ENCODE peak calls at places on chromosomes 12 and 14, in nine cellular contexts. L, B, O, D, F, S, H, G and W are unnamed samples.

GRCh38 chr14:104878582-104878981 is 13.5 kb downstream of the CEP170B start:
- DNase-seq in H (no peak), S (no peak), F (no peak), B (no peak), D (no peak), L (no peak), G (no peak), O (no peak), W (no peak)

GRCh38 chr12:12467701-12468218 is 94.9 kb downstream of the DUSP16 start:
- DNase-seq in B (peak; percentile 43), S (no peak), O (no peak), G (peak; percentile 13), H (no peak), L (peak; percentile 66), D (no peak), F (no peak), W (no peak)

GRCh38 chr12:8950287-8950574 is 786 bp upstream of the M6PR start:
- DNase-seq in H (no peak), G (no peak), L (no peak), S (no peak), B (no peak), D (no peak), F (no peak), O (no peak), W (no peak)

GRCh38 chr14:103118019-103118662 is 5.1 kb upstream of the TNFAIP2 start:
- DNase-seq in S (peak; percentile 89), B (peak; percentile 70), F (no peak), O (peak; percentile 64), L (no peak), H (no peak), G (no peak), D (peak; percentile 62), W (peak; percentile 65)

GRCh38 chr12:76706099-76706498 is 57.8 kb upstream of the ZDHHC17 start:
- DNase-seq in O (peak; percentile 35), B (no peak), F (peak; percentile 58), H (no peak), D (no peak), S (no peak), L (no peak), G (no peak), W (no peak)

GRCh38 chr12:109830718-109831117 is 2.5 kb downstream of the TRPV4 start:
- DNase-seq in G (no peak), O (no peak), B (no peak), F (no peak), H (no peak), S (no peak), D (no peak), L (no peak), W (no peak)

GRCh38 chr14:105414456-105415371 is 4.9 kb upstream of the MTA1 start:
- DNase-seq in L (peak; percentile 79), O (peak; percentile 66), S (peak; percentile 88), B (peak; percentile 68), F (peak; percentile 42), G (peak; percentile 76), D (peak; percentile 40), H (peak; percentile 61), W (peak; percentile 88)

GRCh38 chr12:89783321-89784060 is 74.9 kb upstream of the ATP2B1 start:
- DNase-seq in G (no peak), F (peak; percentile 28), L (no peak), D (peak; percentile 21), O (peak; percentile 57), S (peak; percentile 14), H (no peak), B (no peak), W (peak; percentile 76)

GRCh38 chr12:57101892-57102695 is 9.1 kb downstream of the STAT6 start:
- DNase-seq in F (peak; percentile 79), L (no peak), B (no peak), D (peak; percentile 63), H (no peak), G (no peak), O (no peak), S (no peak), W (no peak)

GRCh38 chr12:87491089-87491488 is 538.1 kb downstream of the C12orf50 start:
- DNase-seq in G (no peak), S (no peak), L (no peak), D (no peak), O (no peak), B (no peak), H (no peak), F (no peak), W (no peak)

GRCh38 chr14:70654609-70655008 is 12.9 kb downstream of the TTC9 start:
- DNase-seq in B (no peak), H (no peak), D (no peak), O (no peak), F (no peak), L (no peak), G (no peak), S (no peak), W (no peak)

GRCh38 chr14:68358978-68359861 is 433.6 kb downstream of the ZFP36L1 start:
- DNase-seq in S (no peak), B (peak; percentile 46), F (no peak), H (no peak), L (no peak), O (no peak), G (no peak), D (no peak), W (peak; percentile 94)

GRCh38 chr12:130640496-130640895 is 75.6 kb downstream of the RIMBP2 start:
- DNase-seq in F (no peak), B (no peak), G (no peak), H (no peak), S (no peak), O (no peak), D (no peak), L (no peak), W (no peak)

GRCh38 chr12:33752854-33753253 is 269.4 kb upstream of the ALG10 start:
- DNase-seq in L (no peak), F (peak; percentile 72), O (no peak), D (no peak), G (no peak), B (no peak), H (no peak), S (no peak), W (peak; percentile 1)

GRCh38 chr12:49636574-49636973 is 13.2 kb downstream of the PRPF40B start:
- DNase-seq in F (no peak), S (no peak), B (no peak), D (no peak), G (no peak), O (no peak), L (no peak), H (no peak), W (no peak)

GRCh38 chr14:100246809-100247428 is 8.0 kb downstream of the YY1 start:
- DNase-seq in O (peak; percentile 49), F (peak; percentile 58), G (peak; percentile 47), H (peak; percentile 43), S (no peak), L (no peak), B (no peak), D (peak; percentile 48), W (peak; percentile 84)

GRCh38 chr12:31369712-31370521 is 44.0 kb upstream of the SINHCAF start:
- DNase-seq in F (no peak), L (no peak), D (peak; percentile 68), B (peak; percentile 16), G (peak; percentile 54), H (peak; percentile 32), S (peak; percentile 61), O (peak; percentile 75), W (peak; percentile 89)

GRCh38 chr14:61025239-61026223 is 44.5 kb downstream of the SLC38A6 start:
- DNase-seq in L (peak; percentile 57), G (peak; percentile 92), H (peak; percentile 47), O (peak; percentile 85), F (peak; percentile 80), D (peak; percentile 60), S (peak; percentile 26), B (peak; percentile 47), W (peak; percentile 82)

GRCh38 chr12:50928392-50928791 is 24.0 kb upstream of the HIGD1C start:
- DNase-seq in L (no peak), D (no peak), F (no peak), O (no peak), B (no peak), H (no peak), S (no peak), G (no peak), W (no peak)

GRCh38 chr12:76055393-76055792 is 23.8 kb upstream of the PHLDA1 start:
- DNase-seq in F (no peak), B (no peak), D (no peak), H (no peak), O (no peak), S (no peak), L (no peak), G (no peak), W (no peak)

GRCh38 chr12:64916431-64916830 is 92.0 kb downstream of the TBC1D30 start:
- DNase-seq in G (no peak), L (no peak), O (no peak), F (no peak), H (no peak), B (no peak), D (no peak), S (no peak), W (no peak)

GRCh38 chr14:100902792-100903191 is 730 bp downstream of the RTL1 start:
- DNase-seq in O (no peak), H (no peak), S (no peak), G (no peak), L (no peak), B (no peak), F (no peak), D (no peak), W (no peak)

GRCh38 chr12:43550831-43551270 is 1.2 kb downstream of the ADAMTS20 start:
- DNase-seq in S (no peak), F (no peak), L (no peak), D (no peak), O (no peak), G (no peak), B (no peak), H (peak; percentile 5), W (peak; percentile 65)

GRCh38 chr14:97851438-97851995 is 1054.3 kb downstream of the VRK1 start:
- DNase-seq in D (no peak), S (no peak), O (no peak), H (no peak), G (peak; percentile 88), B (no peak), L (no peak), F (no peak), W (no peak)

GRCh38 chr14:72608391-72609204 is 285.3 kb downstream of the DPF3 start:
- DNase-seq in O (peak; percentile 85), H (no peak), S (no peak), L (no peak), D (peak; percentile 12), G (no peak), B (no peak), F (peak; percentile 97), W (no peak)

GRCh38 chr12:92064420-92064819 is 81.2 kb downstream of the BTG1 start:
- DNase-seq in G (peak; percentile 13), D (no peak), B (no peak), F (peak; percentile 24), H (no peak), O (no peak), L (no peak), S (no peak), W (peak; percentile 24)

GRCh38 chr14:91339606-91340369 is 77.8 kb downstream of the CCDC88C start:
- DNase-seq in F (no peak), O (no peak), L (no peak), G (no peak), B (no peak), S (no peak), D (no peak), H (no peak), W (peak; percentile 69)

GRCh38 chr12:50803230-50803629 is 39.3 kb downstream of the ATF1 start:
- DNase-seq in S (no peak), D (no peak), G (no peak), F (no peak), B (no peak), O (no peak), H (no peak), L (no peak), W (no peak)

GRCh38 chr12:32917094-32917611 is 20.6 kb upstream of the PKP2 start:
- DNase-seq in H (no peak), S (no peak), G (no peak), B (no peak), F (peak; percentile 87), L (no peak), D (no peak), O (peak; percentile 61), W (peak; percentile 18)

GRCh38 chr14:104249092-104249491 is 110.7 kb downstream of the KIF26A start:
- DNase-seq in S (no peak), B (no peak), L (no peak), O (no peak), H (no peak), F (no peak), D (no peak), G (no peak), W (no peak)